ENCODE peak calls at places on chromosome 21, in nine cellular contexts. One of them, this sample, is unnamed.
A peak's percentile ranks its signal among the peaks of the same experiment; 100 is the strongest.

GRCh38 chr21:28240586-28240985 is 752.1 kb downstream of the LTN1 start:
- DNase-seq in mucosa of descending colon: no peak
- DNase-seq in GM23338: no peak
- DNase-seq in spleen: no peak
- DNase-seq in GM10248: no peak
- DNase-seq in neural crest cell: no peak
- DNase-seq in BE2C: no peak
- DNase-seq in HFFc6: no peak
- DNase-seq in hepatocyte: no peak
- DNase-seq in this sample: no peak

GRCh38 chr21:43323244-43324005 is 103.5 kb downstream of the SIK1 start:
- DNase-seq in mucosa of descending colon: no peak
- DNase-seq in GM23338: no peak
- DNase-seq in spleen: no peak
- DNase-seq in GM10248: no peak
- DNase-seq in neural crest cell: no peak
- DNase-seq in BE2C: no peak
- DNase-seq in HFFc6: no peak
- DNase-seq in hepatocyte: no peak
- DNase-seq in this sample: no peak

GRCh38 chr21:40622531-40622930 is 224.4 kb downstream of the DSCAM start:
- DNase-seq in mucosa of descending colon: no peak
- DNase-seq in GM23338: no peak
- DNase-seq in spleen: no peak
- DNase-seq in GM10248: no peak
- DNase-seq in neural crest cell: no peak
- DNase-seq in BE2C: no peak
- DNase-seq in HFFc6: no peak
- DNase-seq in hepatocyte: peak; percentile 13
- DNase-seq in this sample: no peak

GRCh38 chr21:28899744-28900143 is 92.9 kb downstream of the LTN1 start:
- DNase-seq in mucosa of descending colon: no peak
- DNase-seq in GM23338: no peak
- DNase-seq in spleen: no peak
- DNase-seq in GM10248: no peak
- DNase-seq in neural crest cell: no peak
- DNase-seq in BE2C: no peak
- DNase-seq in HFFc6: peak; percentile 49
- DNase-seq in hepatocyte: no peak
- DNase-seq in this sample: no peak

GRCh38 chr21:45572783-45573451 is 30.7 kb upstream of the SLC19A1 start:
- DNase-seq in mucosa of descending colon: no peak
- DNase-seq in GM23338: no peak
- DNase-seq in spleen: peak; percentile 44
- DNase-seq in GM10248: no peak
- DNase-seq in neural crest cell: no peak
- DNase-seq in BE2C: no peak
- DNase-seq in HFFc6: no peak
- DNase-seq in hepatocyte: no peak
- DNase-seq in this sample: no peak

GRCh38 chr21:46562472-46562871 is 42.4 kb downstream of the S100B start:
- DNase-seq in mucosa of descending colon: no peak
- DNase-seq in GM23338: no peak
- DNase-seq in spleen: no peak
- DNase-seq in GM10248: no peak
- DNase-seq in neural crest cell: no peak
- DNase-seq in BE2C: no peak
- DNase-seq in HFFc6: no peak
- DNase-seq in hepatocyte: no peak
- DNase-seq in this sample: no peak

GRCh38 chr21:43703068-43703880 is 15.7 kb upstream of the PDXK start:
- DNase-seq in mucosa of descending colon: peak; percentile 77
- DNase-seq in GM23338: peak; percentile 67
- DNase-seq in spleen: peak; percentile 85
- DNase-seq in GM10248: no peak
- DNase-seq in neural crest cell: peak; percentile 33
- DNase-seq in BE2C: no peak
- DNase-seq in HFFc6: peak; percentile 17
- DNase-seq in hepatocyte: peak; percentile 65
- DNase-seq in this sample: no peak

GRCh38 chr21:32335601-32336575 is 37.2 kb downstream of the MRAP start:
- DNase-seq in mucosa of descending colon: no peak
- DNase-seq in GM23338: no peak
- DNase-seq in spleen: no peak
- DNase-seq in GM10248: no peak
- DNase-seq in neural crest cell: peak; percentile 36
- DNase-seq in BE2C: no peak
- DNase-seq in HFFc6: no peak
- DNase-seq in hepatocyte: no peak
- DNase-seq in this sample: no peak

GRCh38 chr21:41510500-41510899 is 2.5 kb upstream of the TMPRSS2 start:
- DNase-seq in mucosa of descending colon: no peak
- DNase-seq in GM23338: no peak
- DNase-seq in spleen: no peak
- DNase-seq in GM10248: no peak
- DNase-seq in neural crest cell: no peak
- DNase-seq in BE2C: no peak
- DNase-seq in HFFc6: no peak
- DNase-seq in hepatocyte: peak; percentile 52
- DNase-seq in this sample: no peak

GRCh38 chr21:32256873-32257620 is 21.8 kb downstream of the MIS18A start:
- DNase-seq in mucosa of descending colon: no peak
- DNase-seq in GM23338: no peak
- DNase-seq in spleen: no peak
- DNase-seq in GM10248: no peak
- DNase-seq in neural crest cell: no peak
- DNase-seq in BE2C: peak; percentile 84
- DNase-seq in HFFc6: peak; percentile 91
- DNase-seq in hepatocyte: peak; percentile 88
- DNase-seq in this sample: no peak

GRCh38 chr21:44569861-44570517 is 3.5 kb upstream of the KRTAP10-4 start:
- DNase-seq in mucosa of descending colon: no peak
- DNase-seq in GM23338: no peak
- DNase-seq in spleen: peak; percentile 47
- DNase-seq in GM10248: peak; percentile 10
- DNase-seq in neural crest cell: no peak
- DNase-seq in BE2C: no peak
- DNase-seq in HFFc6: no peak
- DNase-seq in hepatocyte: no peak
- DNase-seq in this sample: no peak

GRCh38 chr21:46323227-46323709 is 402 bp downstream of the C21orf58 start:
- DNase-seq in mucosa of descending colon: no peak
- DNase-seq in GM23338: peak; percentile 38
- DNase-seq in spleen: no peak
- DNase-seq in GM10248: peak; percentile 26
- DNase-seq in neural crest cell: no peak
- DNase-seq in BE2C: no peak
- DNase-seq in HFFc6: no peak
- DNase-seq in hepatocyte: peak; percentile 44
- DNase-seq in this sample: no peak

GRCh38 chr21:40668535-40669275 is 178.3 kb downstream of the DSCAM start:
- DNase-seq in mucosa of descending colon: no peak
- DNase-seq in GM23338: no peak
- DNase-seq in spleen: no peak
- DNase-seq in GM10248: no peak
- DNase-seq in neural crest cell: no peak
- DNase-seq in BE2C: no peak
- DNase-seq in HFFc6: peak; percentile 12
- DNase-seq in hepatocyte: no peak
- DNase-seq in this sample: no peak

GRCh38 chr21:28337319-28337718 is 655.4 kb downstream of the LTN1 start:
- DNase-seq in mucosa of descending colon: no peak
- DNase-seq in GM23338: peak; percentile 45
- DNase-seq in spleen: no peak
- DNase-seq in GM10248: no peak
- DNase-seq in neural crest cell: no peak
- DNase-seq in BE2C: no peak
- DNase-seq in HFFc6: peak; percentile 76
- DNase-seq in hepatocyte: peak; percentile 39
- DNase-seq in this sample: no peak

GRCh38 chr21:29237110-29238051 is 61.3 kb upstream of the BACH1 start:
- DNase-seq in mucosa of descending colon: no peak
- DNase-seq in GM23338: no peak
- DNase-seq in spleen: no peak
- DNase-seq in GM10248: peak; percentile 21
- DNase-seq in neural crest cell: no peak
- DNase-seq in BE2C: no peak
- DNase-seq in HFFc6: no peak
- DNase-seq in hepatocyte: no peak
- DNase-seq in this sample: no peak

DNA sequence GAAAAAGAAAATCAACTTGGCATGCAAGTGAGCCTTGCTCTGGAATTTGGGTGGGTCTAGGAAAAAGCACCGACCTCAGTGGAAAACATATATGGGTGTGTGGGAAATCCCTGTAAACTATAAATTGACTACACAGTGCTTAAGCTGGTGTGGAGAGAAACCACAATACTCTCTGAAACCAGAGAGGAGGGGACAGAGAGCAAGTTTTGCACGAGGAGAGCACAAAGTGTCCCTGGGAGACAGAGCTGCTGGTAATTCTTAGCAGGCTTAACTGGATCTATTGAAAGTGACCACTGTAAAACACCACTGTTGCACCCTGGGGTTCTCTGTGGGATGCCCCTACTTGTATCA is 12.8 kb downstream of the KCNJ15 start:
- DNase-seq in mucosa of descending colon: no peak
- DNase-seq in GM23338: peak; percentile 11
- DNase-seq in spleen: no peak
- DNase-seq in GM10248: peak; percentile 63
- DNase-seq in neural crest cell: no peak
- DNase-seq in BE2C: no peak
- DNase-seq in HFFc6: no peak
- DNase-seq in hepatocyte: peak; percentile 26
- DNase-seq in this sample: no peak
- TF ChIP-seq CTCF in mucosa of descending colon: no peak
- TF ChIP-seq CTCF in GM23338: no peak
- TF ChIP-seq CTCF in spleen: no peak
- TF ChIP-seq CTCF in GM10248: no peak
- TF ChIP-seq CTCF in neural crest cell: no peak
- TF ChIP-seq CTCF in BE2C: no peak
- TF ChIP-seq CTCF in HFFc6: no peak
- TF ChIP-seq CTCF in hepatocyte: no peak
- TF ChIP-seq CTCF in this sample: no peak

DNA sequence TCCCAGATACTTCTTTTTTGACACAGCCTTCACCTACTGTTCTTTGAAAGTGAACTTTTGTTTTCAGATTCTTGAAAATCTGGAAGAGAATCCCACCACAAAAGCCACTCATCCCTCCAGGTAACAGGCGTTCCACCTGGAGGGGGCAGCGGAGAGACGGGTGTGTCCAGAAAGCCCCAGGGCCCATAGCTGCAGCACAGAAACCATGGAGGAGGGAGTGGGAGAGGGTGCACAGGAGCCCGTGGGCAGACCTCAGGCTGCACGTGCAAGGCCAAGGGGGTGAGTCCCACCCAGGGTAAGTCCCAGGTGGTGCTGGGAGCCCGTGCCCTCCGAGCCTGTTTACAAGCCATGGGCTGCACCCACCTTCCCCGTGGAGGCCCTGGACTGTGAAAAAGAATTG is 86.5 kb downstream of the PSMG1 start:
- DNase-seq in mucosa of descending colon: no peak
- DNase-seq in GM23338: peak; percentile 76
- DNase-seq in spleen: no peak
- DNase-seq in GM10248: no peak
- DNase-seq in neural crest cell: no peak
- DNase-seq in BE2C: no peak
- DNase-seq in HFFc6: no peak
- DNase-seq in hepatocyte: no peak
- DNase-seq in this sample: no peak
- TF ChIP-seq CTCF in mucosa of descending colon: no peak
- TF ChIP-seq CTCF in GM23338: peak; percentile 69
- TF ChIP-seq CTCF in spleen: no peak
- TF ChIP-seq CTCF in GM10248: no peak
- TF ChIP-seq CTCF in neural crest cell: no peak
- TF ChIP-seq CTCF in BE2C: peak; percentile 14
- TF ChIP-seq CTCF in HFFc6: peak; percentile 43
- TF ChIP-seq CTCF in hepatocyte: no peak
- TF ChIP-seq CTCF in this sample: no peak

DNA sequence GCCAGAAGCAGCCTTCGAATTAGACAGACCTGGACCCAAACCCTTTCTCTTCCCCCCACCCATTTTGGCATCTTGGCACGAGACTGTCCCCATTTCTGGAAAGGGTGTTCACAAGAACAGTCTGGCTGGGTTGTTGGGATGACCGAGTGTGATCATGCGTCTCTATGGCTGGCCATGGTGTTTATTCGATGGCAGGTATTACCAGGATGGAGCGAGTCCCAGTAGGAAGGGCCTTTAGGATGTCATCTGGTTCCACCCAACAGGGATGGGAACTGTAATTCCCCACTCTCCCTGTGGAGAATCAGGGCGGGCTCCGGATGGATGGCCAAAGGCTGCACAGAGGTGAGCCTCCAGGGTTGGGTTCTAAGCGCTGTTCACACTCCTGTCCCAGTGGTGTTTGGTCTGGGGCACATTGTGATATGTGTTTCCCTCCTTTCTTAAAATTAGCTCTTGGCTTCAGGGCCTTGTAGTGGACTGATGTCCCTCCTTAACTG is 33.4 kb upstream of the ATP5PO start:
- DNase-seq in mucosa of descending colon: no peak
- DNase-seq in GM23338: no peak
- DNase-seq in spleen: no peak
- DNase-seq in GM10248: no peak
- DNase-seq in neural crest cell: no peak
- DNase-seq in BE2C: no peak
- DNase-seq in HFFc6: no peak
- DNase-seq in hepatocyte: no peak
- DNase-seq in this sample: no peak
- TF ChIP-seq CTCF in mucosa of descending colon: no peak
- TF ChIP-seq CTCF in GM23338: no peak
- TF ChIP-seq CTCF in spleen: no peak
- TF ChIP-seq CTCF in GM10248: no peak
- TF ChIP-seq CTCF in neural crest cell: no peak
- TF ChIP-seq CTCF in BE2C: no peak
- TF ChIP-seq CTCF in HFFc6: no peak
- TF ChIP-seq CTCF in hepatocyte: no peak
- TF ChIP-seq CTCF in this sample: no peak

DNA sequence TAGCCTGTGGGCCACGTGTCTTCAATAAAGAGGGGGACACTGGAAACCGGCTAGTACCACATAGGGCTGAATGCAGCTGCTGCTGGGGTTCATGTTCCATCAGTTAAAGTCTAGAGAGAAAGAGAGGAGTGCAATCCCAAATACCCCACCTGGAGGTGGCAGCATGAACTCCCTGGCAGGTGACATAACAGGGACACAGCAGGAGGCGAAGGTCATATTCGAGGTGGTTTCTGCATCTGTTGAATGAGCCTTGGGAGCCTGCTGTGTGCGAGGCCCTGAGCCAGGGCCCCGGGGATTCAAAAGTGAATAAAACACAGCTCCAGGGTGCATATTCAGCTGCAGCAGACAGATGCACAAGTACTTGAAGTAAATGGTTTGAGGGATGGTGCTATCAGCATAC is 456.9 kb downstream of the SETD4 start:
- DNase-seq in mucosa of descending colon: no peak
- DNase-seq in GM23338: peak; percentile 67
- DNase-seq in spleen: no peak
- DNase-seq in GM10248: no peak
- DNase-seq in neural crest cell: no peak
- DNase-seq in BE2C: no peak
- DNase-seq in HFFc6: no peak
- DNase-seq in hepatocyte: no peak
- DNase-seq in this sample: no peak
- TF ChIP-seq CTCF in mucosa of descending colon: no peak
- TF ChIP-seq CTCF in GM23338: peak; percentile 34
- TF ChIP-seq CTCF in spleen: no peak
- TF ChIP-seq CTCF in GM10248: no peak
- TF ChIP-seq CTCF in neural crest cell: no peak
- TF ChIP-seq CTCF in BE2C: no peak
- TF ChIP-seq CTCF in HFFc6: peak; percentile 21
- TF ChIP-seq CTCF in hepatocyte: no peak
- TF ChIP-seq CTCF in this sample: no peak